ENCODE peak calls at places on chromosomes 5 and 9, in five cellular contexts. C is dorsolateral prefrontal cortex, U is astrocyte, Z is K562, S is lower lobe of right lung. N is an unnamed sample.
A peak's percentile ranks its signal among the peaks of the same experiment; 100 is the strongest.

GRCh38 chr9:137311971-137312851 is 10.1 kb upstream of the NRARP start:
- DNase-seq in C (peak; percentile 26), U (no peak), Z (no peak), S (peak; percentile 45), N (no peak)

GRCh38 chr9:137477778-137478612 is 18.9 kb upstream of the NSMF start:
- DNase-seq in C (no peak), U (no peak), Z (no peak), S (no peak), N (no peak)

GRCh38 chr9:81408951-81409350 is 280.4 kb downstream of the TLE1 start:
- DNase-seq in C (no peak), U (no peak), Z (no peak), S (no peak), N (no peak)

GRCh38 chr9:126240835-126241234 is 85.8 kb upstream of the MVB12B start:
- DNase-seq in C (no peak), U (no peak), Z (no peak), S (no peak), N (no peak)

GRCh38 chr9:84277646-84278045 is 62.9 kb downstream of the SLC28A3 start:
- DNase-seq in C (no peak), U (peak; percentile 60), Z (no peak), S (no peak), N (no peak)

GRCh38 chr9:94156549-94157407 is 72.5 kb downstream of the PTPDC1 start:
- DNase-seq in C (peak; percentile 60), U (peak; percentile 71), Z (peak; percentile 95), S (peak; percentile 77), N (no peak)

GRCh38 chr5:20972419-20972925 is 984.5 kb upstream of the CDH18 start:
- DNase-seq in C (peak; percentile 44), U (peak; percentile 48), Z (peak; percentile 7), S (peak; percentile 38), N (peak; percentile 7)

GRCh38 chr9:3401556-3401955 is 124.2 kb downstream of the RFX3 start:
- DNase-seq in C (no peak), U (peak; percentile 63), Z (no peak), S (no peak), N (no peak)

GRCh38 chr5:176446884-176447537 is 1.2 kb upstream of the FAF2 start:
- DNase-seq in C (peak; percentile 47), U (no peak), Z (peak; percentile 46), S (no peak), N (no peak)

GRCh38 chr5:75152861-75153260 is 83.8 kb downstream of the ANKRD31 start:
- DNase-seq in C (no peak), U (no peak), Z (no peak), S (no peak), N (no peak)

GRCh38 chr9:847505-847904 is 6.0 kb downstream of the DMRT1 start:
- DNase-seq in C (no peak), U (no peak), Z (no peak), S (no peak), N (no peak)

GRCh38 chr5:15620501-15620900 is 120.5 kb downstream of the FBXL7 start:
- DNase-seq in C (no peak), U (peak; percentile 90), Z (no peak), S (no peak), N (no peak)

GRCh38 chr5:171975262-171975876 is 31.1 kb downstream of the FBXW11 start:
- DNase-seq in C (no peak), U (peak; percentile 75), Z (no peak), S (no peak), N (no peak)

GRCh38 chr5:175494271-175495183 is 16.2 kb downstream of the SFXN1 start:
- DNase-seq in C (no peak), U (peak; percentile 53), Z (no peak), S (no peak), N (no peak)

GRCh38 chr9:71663931-71664459 is 104.3 kb downstream of the CEMIP2 start:
- DNase-seq in C (no peak), U (peak; percentile 67), Z (no peak), S (no peak), N (no peak)

GRCh38 chr5:171315925-171316257 is 6.8 kb downstream of the TLX3 start:
- DNase-seq in C (no peak), U (no peak), Z (no peak), S (no peak), N (no peak)

GRCh38 chr5:138077064-138077696 is 6.7 kb upstream of the WNT8A start:
- DNase-seq in C (peak; percentile 52), U (peak; percentile 23), Z (peak; percentile 73), S (peak; percentile 58), N (no peak)

GRCh38 chr9:70683841-70684240 is 269.4 kb upstream of the KLF9 start:
- DNase-seq in C (no peak), U (no peak), Z (no peak), S (no peak), N (no peak)

GRCh38 chr5:73419414-73420390 is 28.9 kb downstream of the FOXD1 start:
- DNase-seq in C (no peak), U (peak; percentile 89), Z (no peak), S (no peak), N (no peak)

DNA sequence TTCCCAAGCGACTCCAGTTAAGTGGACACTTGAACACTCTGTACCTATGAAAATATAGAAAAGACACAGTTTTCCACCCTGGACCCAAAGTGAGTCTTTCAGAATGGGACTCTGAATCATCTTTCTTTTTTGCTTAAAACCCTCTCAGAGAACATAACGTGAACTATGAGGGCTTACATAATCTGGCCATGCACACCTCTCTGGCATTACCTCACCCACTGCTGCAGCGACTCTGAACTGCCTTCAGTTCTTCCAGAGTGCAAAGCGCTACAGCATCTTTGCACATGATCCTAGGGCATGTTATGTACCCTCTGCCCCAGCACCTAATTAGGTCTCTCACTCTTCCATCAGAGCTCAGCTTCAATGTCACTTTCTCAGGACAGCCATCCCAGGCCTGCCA is 186.2 kb downstream of the RORB start:
- DNase-seq in C (no peak), U (no peak), Z (no peak), S (no peak), N (no peak)
- H3K27ac ChIP-seq in C (peak overlapping the region; percentile 54), U (no peak overlapping the region), Z (no peak overlapping the region), S (no peak overlapping the region), N (no peak overlapping the region)

DNA sequence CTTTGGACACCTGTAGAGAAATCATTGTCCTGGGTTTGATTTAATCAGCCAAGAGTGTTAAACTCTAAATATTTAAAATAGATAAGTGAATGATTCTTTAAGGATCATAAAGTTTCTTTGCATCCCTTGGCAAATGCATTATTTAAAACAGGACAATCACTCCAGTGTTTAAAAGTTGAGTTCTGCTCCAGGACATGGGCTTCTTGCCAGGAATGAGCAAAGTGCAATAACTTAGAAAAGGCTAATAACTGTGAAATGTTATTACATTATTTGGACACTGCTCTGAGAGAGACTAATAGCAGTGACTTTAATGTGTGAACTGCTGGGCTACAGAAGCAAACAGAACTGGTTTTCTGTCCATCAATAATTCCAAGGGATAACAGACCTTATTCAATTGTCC is 283.3 kb downstream of the GABRB2 start:
- DNase-seq in C (no peak), U (no peak), Z (no peak), S (no peak), N (no peak)
- H3K27ac ChIP-seq in C (no peak overlapping the region), U (no peak overlapping the region), Z (no peak overlapping the region), S (no peak overlapping the region), N (no peak overlapping the region)

DNA sequence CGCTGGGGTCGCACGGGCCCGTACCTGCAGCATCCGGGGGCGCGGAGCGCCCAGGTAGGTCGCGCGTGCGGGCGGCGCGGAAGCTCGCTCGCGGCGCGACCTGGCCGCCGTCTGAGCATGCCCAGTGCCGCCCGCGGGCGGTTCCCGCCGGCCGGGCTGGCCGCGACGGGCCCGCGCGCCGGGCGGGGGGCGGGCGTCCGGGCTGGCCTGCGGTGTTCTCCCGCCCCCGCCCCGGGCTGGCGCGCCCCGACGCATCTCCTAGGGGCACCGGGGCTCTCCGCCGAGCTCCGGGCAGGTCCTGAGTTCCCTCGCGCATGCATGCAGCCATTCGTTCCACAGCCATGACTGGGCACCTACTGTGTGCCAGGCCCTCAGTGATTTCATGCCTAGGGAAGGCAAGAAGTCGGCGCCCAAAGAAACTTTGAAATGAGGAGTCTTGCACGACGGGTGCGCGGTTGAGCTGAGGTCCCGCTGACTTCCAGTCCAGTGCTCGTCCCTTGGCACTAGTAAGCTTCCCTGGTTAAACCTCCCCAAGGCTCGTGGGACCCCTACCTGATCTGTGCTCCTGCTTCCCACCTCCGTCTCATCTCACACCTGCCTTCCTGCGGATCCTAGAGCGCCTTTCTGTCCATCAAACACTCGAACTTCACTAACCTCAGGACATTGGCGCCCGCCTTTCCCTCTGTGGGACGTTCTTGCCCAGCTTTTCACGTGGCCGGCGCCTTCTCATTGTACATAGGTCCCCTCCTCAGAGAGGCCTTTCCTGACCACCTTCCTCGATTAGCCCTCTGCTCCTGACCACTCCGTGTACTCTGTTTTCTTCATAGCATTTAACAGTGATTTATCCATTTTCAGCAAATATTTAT is at the start of gene PTPN3:
- DNase-seq in C (no peak), U (no peak), Z (no peak), S (no peak), N (no peak)
- H3K27ac ChIP-seq in C (no peak within 1 kb of the TSS), U (no peak within 1 kb of the TSS), Z (no peak within 1 kb of the TSS), S (no peak within 1 kb of the TSS), N (no peak within 1 kb of the TSS)

GRCh38 chr9:35177520-35177919 is 15.7 kb downstream of the UNC13B start:
- DNase-seq in C (no peak), U (no peak), Z (no peak), S (no peak), N (no peak)

GRCh38 chr9:35180801-35181200 is 19.0 kb downstream of the UNC13B start:
- DNase-seq in C (no peak), U (no peak), Z (no peak), S (no peak), N (no peak)

DNA sequence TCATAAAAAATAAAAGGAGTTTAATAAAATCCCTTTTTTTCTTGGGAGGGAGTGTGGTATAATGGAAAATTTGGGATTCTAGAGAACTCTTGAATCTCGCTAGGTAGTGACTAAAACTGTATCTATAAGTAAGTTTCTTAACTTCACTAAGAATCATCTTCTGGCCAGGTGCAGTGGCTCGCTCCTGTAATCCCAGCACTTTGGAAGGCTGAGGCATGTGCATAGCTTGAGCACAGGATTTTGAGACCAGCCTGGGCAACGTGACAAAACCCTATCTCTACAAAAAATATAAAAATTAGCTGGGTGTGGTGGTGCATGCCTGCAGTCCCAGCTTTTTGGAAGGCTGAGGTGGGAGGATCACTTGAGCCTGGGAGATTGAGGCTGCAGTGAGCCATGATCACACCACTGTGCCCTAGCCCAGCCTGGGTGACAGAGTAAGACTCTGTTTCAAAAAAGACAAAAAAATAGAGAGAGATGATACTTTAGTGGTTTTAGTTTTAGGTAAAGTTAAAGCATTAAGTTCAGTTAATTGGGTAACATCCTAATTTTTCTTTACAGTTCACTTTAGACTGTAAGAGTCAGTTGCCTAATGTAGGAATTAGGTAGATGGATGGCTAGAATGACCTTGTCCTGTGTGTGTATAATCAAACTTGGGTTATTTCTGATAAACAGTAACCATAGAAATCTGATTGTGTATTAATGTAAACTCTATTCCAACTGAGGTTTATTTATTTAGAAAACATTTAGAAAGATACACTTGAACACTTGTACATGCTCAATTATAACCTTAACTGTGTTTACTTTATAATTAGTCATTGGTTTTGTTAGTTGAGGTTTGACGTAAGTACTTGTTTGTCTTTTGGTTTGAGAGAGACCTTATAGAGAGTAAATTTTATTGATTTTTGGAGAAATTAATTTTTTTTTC is 17.8 kb downstream of the UNC13B start:
- DNase-seq in C (no peak), U (no peak), Z (no peak), S (no peak), N (no peak)
- H3K27ac ChIP-seq in C (no peak overlapping the region), U (no peak overlapping the region), Z (no peak overlapping the region), S (peak overlapping the region; percentile 9), N (no peak overlapping the region)

GRCh38 chr5:118791986-118792734 is 196.2 kb downstream of the DTWD2 start:
- DNase-seq in C (no peak), U (peak; percentile 64), Z (peak; percentile 62), S (no peak), N (peak; percentile 18)
- H3K27ac ChIP-seq in C (peak overlapping the region; percentile 60), U (no peak overlapping the region), Z (no peak overlapping the region), S (no peak overlapping the region), N (no peak overlapping the region)

GRCh38 chr9:61669352-61669751 is 479.5 kb downstream of the SPATA31A7 start:
- DNase-seq in C (no peak), U (no peak), Z (no peak), S (no peak), N (no peak)
- H3K27ac ChIP-seq in C (no peak overlapping the region), U (no peak overlapping the region), Z (no peak overlapping the region), S (no peak overlapping the region), N (no peak overlapping the region)

GRCh38 chr9:119272500-119273211 is 96.6 kb downstream of the BRINP1 start:
- DNase-seq in C (no peak), U (peak; percentile 10), Z (no peak), S (no peak), N (no peak)
- H3K27ac ChIP-seq in C (peak overlapping the region; percentile 50), U (no peak overlapping the region), Z (no peak overlapping the region), S (no peak overlapping the region), N (no peak overlapping the region)